ENCODE peak calls at places on chromosomes 16 and 17, in five cellular contexts. One of them, this sample, is unnamed.

GRCh38 chr16:4184038-4184702 is 57.7 kb downstream of the SRL start:
- DNase-seq in upper lobe of left lung: no peak
- DNase-seq in mesendoderm: no peak
- DNase-seq in tibial artery: peak; percentile 68
- DNase-seq in left ventricle myocardium inferior: no peak
- DNase-seq in this sample: no peak

GRCh38 chr16:9139965-9140364 is 48.5 kb downstream of the HAPSTR1 start:
- DNase-seq in upper lobe of left lung: peak; percentile 36
- DNase-seq in mesendoderm: peak; percentile 84
- DNase-seq in tibial artery: no peak
- DNase-seq in left ventricle myocardium inferior: no peak
- DNase-seq in this sample: no peak

GRCh38 chr16:15506441-15506840 is 72.1 kb downstream of the BMERB1 start:
- DNase-seq in upper lobe of left lung: no peak
- DNase-seq in mesendoderm: no peak
- DNase-seq in tibial artery: no peak
- DNase-seq in left ventricle myocardium inferior: no peak
- DNase-seq in this sample: no peak

GRCh38 chr17:74514632-74515035 is 16.6 kb downstream of the CD300LB start:
- DNase-seq in upper lobe of left lung: no peak
- DNase-seq in mesendoderm: no peak
- DNase-seq in tibial artery: no peak
- DNase-seq in left ventricle myocardium inferior: no peak
- DNase-seq in this sample: no peak

GRCh38 chr17:49093131-49093530 is 39.4 kb upstream of the B4GALNT2 start:
- DNase-seq in upper lobe of left lung: no peak
- DNase-seq in mesendoderm: no peak
- DNase-seq in tibial artery: no peak
- DNase-seq in left ventricle myocardium inferior: no peak
- DNase-seq in this sample: peak; percentile 32

GRCh38 chr16:30567160-30567990 is 4.1 kb downstream of the ZNF688 start:
- DNase-seq in upper lobe of left lung: no peak
- DNase-seq in mesendoderm: no peak
- DNase-seq in tibial artery: no peak
- DNase-seq in left ventricle myocardium inferior: no peak
- DNase-seq in this sample: no peak

GRCh38 chr17:78002166-78002565 is 43.7 kb downstream of the TNRC6C start:
- DNase-seq in upper lobe of left lung: no peak
- DNase-seq in mesendoderm: no peak
- DNase-seq in tibial artery: no peak
- DNase-seq in left ventricle myocardium inferior: no peak
- DNase-seq in this sample: no peak

GRCh38 chr16:50598256-50598894 is 50.2 kb downstream of the NKD1 start:
- DNase-seq in upper lobe of left lung: no peak
- DNase-seq in mesendoderm: no peak
- DNase-seq in tibial artery: peak; percentile 91
- DNase-seq in left ventricle myocardium inferior: peak; percentile 82
- DNase-seq in this sample: no peak

GRCh38 chr17:39677072-39677471 is 8.8 kb downstream of the PNMT start:
- DNase-seq in upper lobe of left lung: no peak
- DNase-seq in mesendoderm: no peak
- DNase-seq in tibial artery: no peak
- DNase-seq in left ventricle myocardium inferior: no peak
- DNase-seq in this sample: no peak

GRCh38 chr16:75251280-75252048 is at the start of gene BCAR1:
- DNase-seq in upper lobe of left lung: peak; percentile 89
- DNase-seq in mesendoderm: peak; percentile 95
- DNase-seq in tibial artery: peak; percentile 94
- DNase-seq in left ventricle myocardium inferior: peak; percentile 92
- DNase-seq in this sample: peak; percentile 88

GRCh38 chr16:57341062-57341440 is 17.5 kb upstream of the CCL22 start:
- DNase-seq in upper lobe of left lung: no peak
- DNase-seq in mesendoderm: no peak
- DNase-seq in tibial artery: no peak
- DNase-seq in left ventricle myocardium inferior: no peak
- DNase-seq in this sample: no peak

GRCh38 chr16:30418350-30419181 is 11.2 kb downstream of the ZNF771 start:
- DNase-seq in upper lobe of left lung: no peak
- DNase-seq in mesendoderm: no peak
- DNase-seq in tibial artery: no peak
- DNase-seq in left ventricle myocardium inferior: no peak
- DNase-seq in this sample: peak; percentile 50

DNA sequence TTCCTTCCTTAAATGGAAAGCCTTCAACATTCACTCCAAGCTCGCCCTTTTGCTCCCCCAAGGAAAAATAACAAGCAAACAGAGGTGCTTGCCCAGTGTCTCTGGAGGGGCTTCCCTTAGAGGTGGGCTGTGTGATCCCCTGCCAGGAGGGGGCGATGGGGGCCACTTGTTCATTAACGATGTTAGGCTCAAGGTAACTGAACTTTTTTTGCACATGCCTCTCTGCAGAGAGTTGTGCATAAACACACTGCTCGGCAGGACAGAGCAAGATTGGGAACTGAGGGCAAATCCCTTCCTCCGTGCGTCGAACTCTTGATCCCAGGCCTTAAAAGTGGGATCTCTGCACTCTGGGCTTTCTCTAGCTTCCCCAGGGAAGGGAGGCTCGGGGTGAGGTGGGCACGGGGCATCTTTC is 15.5 kb upstream of the NAGLU start:
- DNase-seq in upper lobe of left lung: no peak
- DNase-seq in mesendoderm: peak; percentile 43
- DNase-seq in tibial artery: no peak
- DNase-seq in left ventricle myocardium inferior: no peak
- DNase-seq in this sample: no peak
- H3K4me1 ChIP-seq in upper lobe of left lung: peaks cover 70% of the 10 kb centered on the region
- H3K4me1 ChIP-seq in mesendoderm: peaks cover 6% of the 10 kb centered on the region
- H3K4me1 ChIP-seq in tibial artery: peaks cover 91% of the 10 kb centered on the region
- H3K4me1 ChIP-seq in left ventricle myocardium inferior: peaks cover 89% of the 10 kb centered on the region
- H3K4me1 ChIP-seq in this sample: peaks cover 59% of the 10 kb centered on the region

DNA sequence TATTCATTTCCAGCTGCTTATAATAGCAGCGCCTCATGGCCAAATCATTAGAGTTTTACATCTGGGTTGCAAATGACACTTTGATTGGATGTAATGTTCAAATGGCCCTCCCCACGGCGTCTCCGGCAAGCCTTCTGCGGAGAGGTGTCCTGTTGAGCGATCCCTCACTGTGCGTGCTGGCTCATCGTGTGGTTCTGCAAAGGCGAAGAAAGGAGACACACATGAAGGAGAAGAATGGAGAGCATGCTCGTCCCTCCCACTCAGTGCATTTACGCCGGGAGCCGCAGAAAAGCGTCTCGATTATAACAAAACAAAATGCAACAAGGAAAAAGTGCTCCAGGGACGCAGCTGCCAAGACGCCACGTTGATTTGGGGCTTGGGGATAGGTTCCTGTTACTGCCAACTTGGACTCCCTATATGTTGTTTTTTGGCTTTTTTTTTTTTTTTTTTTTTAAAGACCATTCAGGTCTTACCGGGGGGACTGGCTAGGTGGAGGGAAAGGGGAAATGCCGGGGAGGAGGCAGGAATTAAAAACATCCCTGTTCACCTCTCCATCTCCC is 117.6 kb downstream of the C16orf78 start:
- DNase-seq in upper lobe of left lung: peak; percentile 5
- DNase-seq in mesendoderm: peak; percentile 23
- DNase-seq in tibial artery: peak; percentile 37
- DNase-seq in left ventricle myocardium inferior: no peak
- DNase-seq in this sample: no peak
- H3K4me3 ChIP-seq in upper lobe of left lung: no peak overlapping the region
- H3K4me3 ChIP-seq in mesendoderm: no peak overlapping the region
- H3K4me3 ChIP-seq in tibial artery: no peak overlapping the region
- H3K4me3 ChIP-seq in left ventricle myocardium inferior: peak overlapping the region; percentile 64
- H3K4me3 ChIP-seq in this sample: no peak overlapping the region

GRCh38 chr16:89334461-89334860 is 117.0 kb downstream of the ZNF778 start:
- DNase-seq in upper lobe of left lung: no peak
- DNase-seq in mesendoderm: no peak
- DNase-seq in tibial artery: peak; percentile 66
- DNase-seq in left ventricle myocardium inferior: no peak
- DNase-seq in this sample: no peak

GRCh38 chr16:89334050-89334449 is 116.5 kb downstream of the ZNF778 start:
- DNase-seq in upper lobe of left lung: no peak
- DNase-seq in mesendoderm: no peak
- DNase-seq in tibial artery: peak; percentile 29
- DNase-seq in left ventricle myocardium inferior: no peak
- DNase-seq in this sample: no peak

GRCh38 chr16:89337965-89338364 is 120.5 kb downstream of the ZNF778 start:
- DNase-seq in upper lobe of left lung: no peak
- DNase-seq in mesendoderm: no peak
- DNase-seq in tibial artery: no peak
- DNase-seq in left ventricle myocardium inferior: no peak
- DNase-seq in this sample: no peak

GRCh38 chr16:89334988-89335802 is 117.7 kb downstream of the ZNF778 start:
- DNase-seq in upper lobe of left lung: no peak
- DNase-seq in mesendoderm: no peak
- DNase-seq in tibial artery: peak; percentile 55
- DNase-seq in left ventricle myocardium inferior: no peak
- DNase-seq in this sample: no peak

DNA sequence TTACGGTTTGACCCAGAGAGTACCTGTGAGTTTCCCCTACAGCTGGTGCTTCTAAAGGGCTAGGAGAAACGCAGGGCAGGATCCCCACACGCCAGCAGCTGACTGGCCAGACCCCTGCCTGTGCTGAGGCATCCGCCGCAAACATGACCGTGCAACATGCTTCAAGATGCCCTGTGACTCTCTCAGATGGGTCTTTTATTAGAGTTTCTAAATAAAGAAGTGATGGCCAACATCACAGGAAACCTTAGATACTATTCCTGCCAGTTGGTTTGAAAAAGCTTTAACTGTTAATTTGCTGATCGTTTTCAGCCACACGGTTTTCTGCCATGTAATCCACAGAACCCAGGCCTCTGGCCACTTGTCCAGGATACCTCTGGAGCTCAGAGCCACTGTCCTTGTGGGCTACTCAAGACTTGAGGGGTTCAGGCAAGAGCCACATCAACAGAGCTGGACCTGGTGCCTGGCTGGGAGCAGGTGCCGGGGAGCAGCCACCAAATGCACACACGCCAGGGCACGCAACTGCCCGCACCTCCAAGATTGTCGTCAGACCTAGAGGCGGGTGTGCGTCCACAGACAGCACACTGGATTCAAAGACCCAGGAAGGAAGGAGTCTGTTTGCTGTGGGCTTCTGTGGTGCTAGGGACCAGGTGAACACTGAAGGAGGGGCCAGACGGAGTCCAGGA is 118.4 kb downstream of the ZNF778 start:
- DNase-seq in upper lobe of left lung: no peak
- DNase-seq in mesendoderm: no peak
- DNase-seq in tibial artery: no peak
- DNase-seq in left ventricle myocardium inferior: no peak
- DNase-seq in this sample: no peak
- H3K27ac ChIP-seq in upper lobe of left lung: peak overlapping the region; percentile 54
- H3K27ac ChIP-seq in mesendoderm: no peak overlapping the region
- H3K27ac ChIP-seq in tibial artery: no peak overlapping the region
- H3K27ac ChIP-seq in left ventricle myocardium inferior: peak overlapping the region; percentile 85
- H3K27ac ChIP-seq in this sample: no peak overlapping the region

GRCh38 chr17:42475853-42476252 is 17.2 kb downstream of the ATP6V0A1 start:
- DNase-seq in upper lobe of left lung: peak; percentile 37
- DNase-seq in mesendoderm: no peak
- DNase-seq in tibial artery: no peak
- DNase-seq in left ventricle myocardium inferior: no peak
- DNase-seq in this sample: no peak
- H3K4me1 ChIP-seq in upper lobe of left lung: peaks cover 26% of the 10 kb centered on the region
- H3K4me1 ChIP-seq in mesendoderm: no peaks in the 10 kb centered on the region
- H3K4me1 ChIP-seq in tibial artery: no peaks in the 10 kb centered on the region
- H3K4me1 ChIP-seq in left ventricle myocardium inferior: peaks cover 17% of the 10 kb centered on the region
- H3K4me1 ChIP-seq in this sample: peaks cover 7% of the 10 kb centered on the region

DNA sequence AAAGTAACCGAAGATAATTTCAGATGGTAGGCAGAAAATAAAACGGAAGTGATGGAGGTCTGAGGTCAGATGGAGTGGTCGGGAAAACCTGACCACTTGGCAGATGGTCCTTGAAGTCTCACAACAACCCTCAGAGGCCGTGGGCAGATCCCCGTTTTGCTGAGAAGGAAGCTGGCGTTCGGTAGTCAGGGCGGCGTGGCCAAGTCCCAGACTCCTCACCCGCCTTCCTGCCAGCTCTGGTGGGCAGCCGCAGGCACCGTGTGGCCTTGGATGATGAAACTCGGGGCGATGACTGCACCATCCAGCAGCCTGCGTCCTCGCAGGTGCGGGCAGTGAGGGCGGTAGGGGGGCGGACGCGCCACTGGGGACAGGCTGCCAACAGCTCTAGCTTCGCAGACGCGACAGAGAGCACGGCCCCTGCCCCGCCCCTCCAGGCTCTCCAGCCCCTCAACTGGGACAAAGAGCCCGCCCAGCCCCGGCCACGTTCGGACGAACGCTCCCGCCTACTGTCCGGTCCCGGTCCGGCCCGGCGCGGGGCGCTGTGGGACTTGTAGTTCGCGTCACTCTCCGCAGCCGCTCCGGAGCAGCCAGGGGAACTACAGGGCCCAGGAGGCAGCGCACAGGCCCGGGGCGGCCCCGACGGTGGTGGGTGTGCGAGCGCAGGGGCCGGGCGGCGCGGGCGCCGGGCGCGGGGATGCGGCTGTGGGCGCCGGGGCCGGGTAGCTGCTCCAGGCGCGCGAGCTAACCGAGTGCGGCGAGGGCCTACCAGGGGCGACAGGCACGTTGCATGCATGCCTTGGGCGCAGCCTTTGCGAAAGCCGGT is at the start of gene GPT2:
- DNase-seq in upper lobe of left lung: peak; percentile 99
- DNase-seq in mesendoderm: peak; percentile 98
- DNase-seq in tibial artery: peak; percentile 98
- DNase-seq in left ventricle myocardium inferior: peak; percentile 99
- DNase-seq in this sample: peak; percentile 98
- H3K4me3 ChIP-seq in upper lobe of left lung: peak within 1 kb of the TSS; percentile 87
- H3K4me3 ChIP-seq in mesendoderm: peak within 1 kb of the TSS; percentile 92
- H3K4me3 ChIP-seq in tibial artery: peak within 1 kb of the TSS; percentile 75
- H3K4me3 ChIP-seq in left ventricle myocardium inferior: peak within 1 kb of the TSS; percentile 97
- H3K4me3 ChIP-seq in this sample: peak within 1 kb of the TSS; percentile 98

This sample was measured in transverse colon.